ENCODE peak calls at places on chromosome 6, in eight cellular contexts. One of them, this sample, is unnamed.

GRCh38 chr6:156449128-156449527 is 328.1 kb upstream of the ARID1B start:
- DNase-seq in mammary epithelial cell: peak; percentile 8
- DNase-seq in astrocyte of the spinal cord: no peak
- DNase-seq in caudate nucleus: no peak
- DNase-seq in H7: no peak
- DNase-seq in foreskin fibroblast: no peak
- DNase-seq in H54: no peak
- DNase-seq in uterus: no peak
- DNase-seq in this sample: no peak

GRCh38 chr6:137175157-137175889 is 1.9 kb upstream of the IL22RA2 start:
- DNase-seq in H7: no peak
- DNase-seq in uterus: no peak
- DNase-seq in astrocyte of the spinal cord: no peak
- DNase-seq in mammary epithelial cell: no peak
- DNase-seq in H54: no peak
- DNase-seq in foreskin fibroblast: no peak
- DNase-seq in caudate nucleus: no peak
- DNase-seq in this sample: no peak

GRCh38 chr6:150625927-150626326 is 26.2 kb downstream of the PLEKHG1 start:
- DNase-seq in mammary epithelial cell: no peak
- DNase-seq in H54: no peak
- DNase-seq in astrocyte of the spinal cord: no peak
- DNase-seq in uterus: no peak
- DNase-seq in foreskin fibroblast: no peak
- DNase-seq in H7: no peak
- DNase-seq in caudate nucleus: no peak
- DNase-seq in this sample: no peak

GRCh38 chr6:37243131-37243815 is 14.3 kb upstream of the TBC1D22B start:
- DNase-seq in uterus: no peak
- DNase-seq in caudate nucleus: no peak
- DNase-seq in astrocyte of the spinal cord: no peak
- DNase-seq in mammary epithelial cell: no peak
- DNase-seq in H7: no peak
- DNase-seq in H54: no peak
- DNase-seq in foreskin fibroblast: no peak
- DNase-seq in this sample: no peak

GRCh38 chr6:14177413-14178082 is 60.0 kb downstream of the CD83 start:
- DNase-seq in mammary epithelial cell: peak; percentile 3
- DNase-seq in H54: no peak
- DNase-seq in foreskin fibroblast: no peak
- DNase-seq in caudate nucleus: no peak
- DNase-seq in uterus: no peak
- DNase-seq in astrocyte of the spinal cord: no peak
- DNase-seq in H7: no peak
- DNase-seq in this sample: no peak

GRCh38 chr6:130033999-130034814 is 15.8 kb downstream of the L3MBTL3 start:
- DNase-seq in foreskin fibroblast: peak; percentile 88
- DNase-seq in H54: no peak
- DNase-seq in astrocyte of the spinal cord: peak; percentile 82
- DNase-seq in uterus: peak; percentile 41
- DNase-seq in H7: no peak
- DNase-seq in mammary epithelial cell: peak; percentile 8
- DNase-seq in caudate nucleus: no peak
- DNase-seq in this sample: peak; percentile 90

GRCh38 chr6:1597924-1598323 is 11.8 kb upstream of the FOXC1 start:
- DNase-seq in foreskin fibroblast: peak; percentile 74
- DNase-seq in uterus: no peak
- DNase-seq in astrocyte of the spinal cord: no peak
- DNase-seq in caudate nucleus: no peak
- DNase-seq in H7: no peak
- DNase-seq in H54: no peak
- DNase-seq in mammary epithelial cell: peak; percentile 84
- DNase-seq in this sample: peak; percentile 88

GRCh38 chr6:149157126-149157525 is 160.4 kb upstream of the TAB2 start:
- DNase-seq in foreskin fibroblast: peak; percentile 20
- DNase-seq in H54: no peak
- DNase-seq in H7: no peak
- DNase-seq in caudate nucleus: no peak
- DNase-seq in mammary epithelial cell: no peak
- DNase-seq in astrocyte of the spinal cord: no peak
- DNase-seq in uterus: no peak
- DNase-seq in this sample: no peak

GRCh38 chr6:52984247-52984646 is 10.8 kb downstream of the GSTA4 start:
- DNase-seq in astrocyte of the spinal cord: peak; percentile 39
- DNase-seq in uterus: no peak
- DNase-seq in foreskin fibroblast: no peak
- DNase-seq in H7: no peak
- DNase-seq in caudate nucleus: no peak
- DNase-seq in mammary epithelial cell: peak; percentile 33
- DNase-seq in H54: no peak
- DNase-seq in this sample: no peak

GRCh38 chr6:46994933-46995332 is 47.2 kb downstream of the ADGRF1 start:
- DNase-seq in caudate nucleus: no peak
- DNase-seq in H7: no peak
- DNase-seq in H54: no peak
- DNase-seq in astrocyte of the spinal cord: no peak
- DNase-seq in foreskin fibroblast: no peak
- DNase-seq in mammary epithelial cell: no peak
- DNase-seq in uterus: no peak
- DNase-seq in this sample: no peak

GRCh38 chr6:165616116-165616515 is 46.9 kb downstream of the PDE10A start:
- DNase-seq in mammary epithelial cell: no peak
- DNase-seq in astrocyte of the spinal cord: peak; percentile 64
- DNase-seq in H7: peak; percentile 16
- DNase-seq in uterus: no peak
- DNase-seq in H54: no peak
- DNase-seq in foreskin fibroblast: no peak
- DNase-seq in caudate nucleus: no peak
- DNase-seq in this sample: peak; percentile 18

GRCh38 chr6:45431314-45432058 is 53.8 kb upstream of the SUPT3H start:
- DNase-seq in mammary epithelial cell: no peak
- DNase-seq in caudate nucleus: no peak
- DNase-seq in astrocyte of the spinal cord: no peak
- DNase-seq in H7: no peak
- DNase-seq in uterus: no peak
- DNase-seq in foreskin fibroblast: no peak
- DNase-seq in H54: no peak
- DNase-seq in this sample: no peak

GRCh38 chr6:152270301-152270925 is 366.7 kb downstream of the SYNE1 start:
- DNase-seq in caudate nucleus: no peak
- DNase-seq in H54: peak; percentile 8
- DNase-seq in foreskin fibroblast: peak; percentile 73
- DNase-seq in astrocyte of the spinal cord: peak; percentile 50
- DNase-seq in uterus: no peak
- DNase-seq in H7: no peak
- DNase-seq in mammary epithelial cell: peak; percentile 75
- DNase-seq in this sample: peak; percentile 70

GRCh38 chr6:154500769-154501171 is 9.7 kb downstream of the CNKSR3 start:
- DNase-seq in uterus: no peak
- DNase-seq in caudate nucleus: no peak
- DNase-seq in H7: peak; percentile 57
- DNase-seq in H54: no peak
- DNase-seq in astrocyte of the spinal cord: no peak
- DNase-seq in mammary epithelial cell: no peak
- DNase-seq in foreskin fibroblast: peak; percentile 21
- DNase-seq in this sample: no peak